ENCODE peak calls at places on chromosomes 13 and 19, in eight cellular contexts. L is choroid plexus epithelial cell, O is GM06990, Y is ovary, E is HepG2, S is heart left ventricle, R is fibroblast of pulmonary artery, D is kidney. P is an unnamed sample.

GRCh38 chr19:15280915-15281683 is 48.9 kb upstream of the EPHX3 start:
- DNase-seq in L (peak; percentile 93), O (no peak), Y (peak; percentile 78), E (peak; percentile 55), S (peak; percentile 91), R (peak; percentile 89), D (peak; percentile 91), P (peak; percentile 83)

GRCh38 chr19:41218615-41219507 is at the start of gene AXL:
- DNase-seq in L (peak; percentile 68), O (no peak), Y (peak; percentile 75), E (peak; percentile 25), S (peak; percentile 88), R (peak; percentile 82), D (peak; percentile 93), P (peak; percentile 82)

GRCh38 chr19:27764186-27764804 is 1448.7 kb downstream of the UQCRFS1 start:
- DNase-seq in L (no peak), O (no peak), Y (no peak), E (no peak), S (no peak), R (no peak), D (no peak), P (no peak)

GRCh38 chr19:17579523-17580244 is 24.2 kb downstream of the COLGALT1 start:
- DNase-seq in L (peak; percentile 73), O (peak; percentile 75), Y (peak; percentile 60), E (no peak), S (peak; percentile 40), R (peak; percentile 67), D (peak; percentile 72), P (peak; percentile 55)

GRCh38 chr19:42176649-42176989 is 40.9 kb downstream of the DEDD2 start:
- DNase-seq in L (no peak), O (no peak), Y (no peak), E (no peak), S (no peak), R (no peak), D (no peak), P (no peak)

GRCh38 chr13:44561352-44561751 is 14.8 kb downstream of the TSC22D1 start:
- DNase-seq in L (no peak), O (no peak), Y (no peak), E (no peak), S (no peak), R (no peak), D (no peak), P (no peak)

GRCh38 chr13:64817721-64818120 is 2412.4 kb downstream of the PCDH9 start:
- DNase-seq in L (peak; percentile 51), O (no peak), Y (no peak), E (no peak), S (no peak), R (peak; percentile 36), D (no peak), P (no peak)

GRCh38 chr19:18669524-18669817 is 14.0 kb upstream of the CRTC1 start:
- DNase-seq in L (peak; percentile 61), O (no peak), Y (no peak), E (no peak), S (no peak), R (no peak), D (no peak), P (no peak)

GRCh38 chr19:33399745-33400681 is 26.5 kb downstream of the CEBPG start:
- DNase-seq in L (no peak), O (no peak), Y (no peak), E (no peak), S (peak; percentile 15), R (no peak), D (peak; percentile 55), P (no peak)

GRCh38 chr13:34867590-34867989 is 74.5 kb upstream of the NBEA start:
- DNase-seq in L (peak; percentile 68), O (no peak), Y (no peak), E (no peak), S (no peak), R (peak; percentile 9), D (no peak), P (no peak)

GRCh38 chr13:37526710-37527446 is 71.7 kb downstream of the POSTN start:
- DNase-seq in L (peak; percentile 73), O (no peak), Y (no peak), E (no peak), S (no peak), R (peak; percentile 49), D (no peak), P (peak; percentile 40)

GRCh38 chr13:46675016-46675415 is 121.9 kb downstream of the ESD start:
- DNase-seq in L (no peak), O (no peak), Y (no peak), E (no peak), S (no peak), R (no peak), D (no peak), P (no peak)

DNA sequence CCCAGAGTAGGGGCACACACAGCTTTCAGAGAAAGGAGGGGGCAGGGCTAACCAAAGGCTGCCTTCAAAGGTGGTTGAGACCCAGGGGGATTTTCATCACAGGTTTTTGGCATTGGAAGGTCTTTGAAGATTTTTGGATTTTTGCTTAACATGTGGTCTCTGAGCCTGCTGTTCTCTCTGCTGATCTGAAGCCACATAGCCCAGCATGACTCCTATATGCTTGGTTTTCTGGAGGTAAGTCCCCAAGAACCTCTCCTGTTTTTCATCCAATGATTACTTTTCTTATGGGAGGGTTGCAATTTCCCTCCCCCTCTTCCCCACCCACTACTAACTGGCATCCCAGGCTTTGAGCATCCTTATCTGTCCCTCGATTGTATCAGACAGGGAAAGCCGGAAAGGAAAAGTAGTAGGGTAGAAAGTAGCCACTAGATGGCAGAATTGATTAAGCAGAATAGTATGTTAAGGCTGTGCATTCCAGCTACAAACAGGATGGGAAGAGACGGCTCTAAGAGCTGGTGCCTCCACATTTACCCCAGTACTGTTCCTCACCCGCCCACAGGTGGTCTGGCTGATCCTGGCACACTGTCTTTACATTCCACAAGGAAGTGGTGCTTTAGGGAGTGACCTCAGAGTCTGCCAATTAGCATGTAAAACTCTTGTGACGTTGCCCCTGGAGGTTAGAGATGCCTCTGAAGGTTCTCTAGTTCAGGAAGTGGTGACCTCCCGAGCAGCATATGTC is 218.9 kb upstream of the EDNRB start:
- DNase-seq in L (peak; percentile 81), O (peak; percentile 44), Y (no peak), E (peak; percentile 58), S (no peak), R (peak; percentile 78), D (no peak), P (no peak)
- TF ChIP-seq CTCF in L (peak; percentile 78), O (peak; percentile 64), Y (no peak), E (peak; percentile 78), S (peak; percentile 69), R (peak; percentile 76), D (peak; percentile 45), P (peak; percentile 72)

DNA sequence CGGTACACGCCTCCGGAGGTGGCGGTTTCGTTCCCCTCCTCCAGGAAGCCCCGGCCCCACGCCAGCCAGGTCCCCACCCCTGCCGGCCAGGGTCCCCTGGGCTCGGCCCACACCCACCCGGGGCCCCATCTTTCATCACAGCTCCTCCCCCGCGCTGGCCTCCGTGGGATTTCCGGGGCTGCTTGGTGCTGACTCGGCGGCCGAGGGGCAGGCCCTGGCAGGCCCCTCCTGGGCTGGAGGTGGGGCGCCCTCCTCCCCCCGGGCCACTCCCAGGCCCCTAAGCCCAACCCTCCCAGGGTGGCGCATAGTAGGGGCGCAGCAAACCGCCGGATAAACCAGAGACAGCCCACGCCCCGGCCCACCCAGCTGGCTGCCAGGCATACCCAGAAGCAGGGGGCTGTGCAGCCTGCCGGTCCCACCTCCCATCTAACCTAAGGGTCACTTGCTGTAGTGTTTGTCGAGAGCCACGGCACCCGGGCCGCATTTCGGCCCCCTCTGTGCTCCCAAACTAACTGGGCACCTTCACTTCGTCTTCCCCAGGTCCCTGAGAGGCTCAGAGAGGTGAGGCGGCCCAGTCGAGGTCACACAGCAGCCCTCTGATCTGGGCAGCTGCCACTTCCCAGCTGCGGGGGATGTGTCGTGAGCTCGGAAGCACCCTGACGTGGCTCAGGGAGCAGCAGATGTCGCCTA is 6.6 kb downstream of the ZBTB7A start:
- DNase-seq in L (no peak), O (peak; percentile 66), Y (peak; percentile 75), E (no peak), S (peak; percentile 85), R (peak; percentile 54), D (peak; percentile 91), P (peak; percentile 74)
- H3K4me3 ChIP-seq in L (no peak overlapping the region), O (peak overlapping the region; percentile 58), Y (peak overlapping the region; percentile 21), E (peak overlapping the region; percentile 69), S (peak overlapping the region; percentile 69), R (no peak overlapping the region), D (no peak overlapping the region), P (peak overlapping the region; percentile 33)

GRCh38 chr19:43639507-43640423 is at the start of gene CADM4:
- DNase-seq in L (no peak), O (no peak), Y (peak; percentile 37), E (no peak), S (no peak), R (no peak), D (no peak), P (peak; percentile 39)
- TF ChIP-seq CTCF in L (no peak), O (no peak), Y (no peak), E (no peak), S (no peak), R (no peak), D (no peak), P (no peak)

GRCh38 chr13:112105884-112106283 is 38.9 kb downstream of the SOX1 start:
- DNase-seq in L (no peak), O (no peak), Y (no peak), E (no peak), S (no peak), R (no peak), D (no peak), P (no peak)

GRCh38 chr13:112104873-112105234 is 37.9 kb downstream of the SOX1 start:
- DNase-seq in L (no peak), O (no peak), Y (no peak), E (no peak), S (no peak), R (no peak), D (no peak), P (no peak)

GRCh38 chr13:112105244-112105681 is 38.3 kb downstream of the SOX1 start:
- DNase-seq in L (no peak), O (no peak), Y (no peak), E (no peak), S (no peak), R (no peak), D (peak; percentile 59), P (no peak)

GRCh38 chr13:112103260-112103843 is 36.4 kb downstream of the SOX1 start:
- DNase-seq in L (no peak), O (no peak), Y (no peak), E (no peak), S (no peak), R (no peak), D (no peak), P (no peak)

DNA sequence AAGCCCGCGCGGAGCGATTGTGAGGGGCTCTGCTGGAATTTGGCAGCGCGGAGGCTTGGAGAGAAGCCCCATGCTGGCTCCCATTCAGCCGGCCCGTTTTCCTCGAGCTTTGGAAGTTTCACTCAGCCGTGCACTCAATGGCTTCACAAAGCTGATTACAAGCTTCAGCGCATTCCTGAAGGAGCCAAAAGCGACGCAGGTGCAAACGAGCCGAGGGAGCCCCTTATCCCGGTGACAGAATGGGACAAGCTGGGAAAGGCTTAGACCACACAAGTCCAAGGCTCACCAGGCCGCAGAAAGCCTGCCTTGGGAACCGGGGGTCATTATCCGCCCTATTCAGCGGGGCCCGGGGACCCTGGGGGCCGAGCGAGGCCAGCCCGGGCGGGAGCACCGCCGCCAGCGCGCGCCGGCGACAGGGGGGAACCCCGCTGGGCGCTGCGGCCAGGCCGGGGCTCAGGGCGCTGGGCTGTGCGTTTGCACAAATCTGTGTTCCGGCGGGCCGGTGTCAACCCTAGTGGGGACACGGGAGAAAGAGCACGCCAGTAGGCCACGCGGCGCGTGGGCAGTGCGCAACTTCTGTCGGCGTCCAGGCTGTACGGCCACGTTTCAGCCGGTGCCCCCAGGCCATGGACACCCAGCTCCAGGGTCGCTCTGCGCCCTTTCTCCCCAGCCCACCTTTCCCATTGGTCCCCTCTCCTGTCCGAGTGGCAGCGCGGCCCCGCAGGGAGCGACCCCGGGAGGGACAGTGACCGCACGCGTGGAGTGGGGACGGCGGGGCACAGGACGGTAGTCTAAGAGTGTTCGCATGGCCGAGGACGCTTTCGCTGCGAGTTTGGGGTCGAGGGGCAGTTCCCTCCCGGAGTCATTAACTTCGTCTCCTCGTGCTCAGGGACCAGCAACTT is 37.3 kb downstream of the SOX1 start:
- DNase-seq in L (no peak), O (no peak), Y (no peak), E (no peak), S (no peak), R (no peak), D (peak; percentile 65), P (no peak)
- H3K4me3 ChIP-seq in L (no peak overlapping the region), O (no peak overlapping the region), Y (no peak overlapping the region), E (no peak overlapping the region), S (no peak overlapping the region), R (no peak overlapping the region), D (no peak overlapping the region), P (no peak overlapping the region)